ENCODE peak calls at places on chromosomes 3 and 15, in four cellular contexts. V is putamen, X is T-helper 9 cell, K is NCI-H1930. G is an unnamed sample.

GRCh38 chr3:186772281-186772885 is 11.0 kb upstream of the EIF4A2 start:
- DNase-seq in K (no peak), X (no peak), V (no peak), G (no peak)

GRCh38 chr3:41462103-41462691 is 262.9 kb downstream of the CTNNB1 start:
- DNase-seq in V (no peak), K (no peak), X (no peak), G (no peak)

GRCh38 chr3:49906004-49906860 is 2.6 kb upstream of the MST1R start:
- DNase-seq in X (peak), K (no peak), V (peak), G (peak)

GRCh38 chr15:70710714-70711113 is 52.6 kb downstream of the UACA start:
- DNase-seq in X (no peak), K (no peak), V (no peak), G (no peak)

GRCh38 chr3:1191061-1191460 is 98.2 kb downstream of the CNTN6 start:
- DNase-seq in V (no peak), K (no peak), X (no peak), G (no peak)

GRCh38 chr3:42608586-42608985 is 8.1 kb downstream of the NKTR start:
- DNase-seq in K (no peak), V (no peak), X (no peak), G (no peak)

GRCh38 chr3:129413687-129414506 is 14.5 kb downstream of the EFCAB12 start:
- DNase-seq in X (no peak), K (no peak), V (no peak), G (no peak)

GRCh38 chr3:197891-198491 is 1.4 kb downstream of the CHL1 start:
- DNase-seq in K (peak), X (no peak), V (no peak), G (no peak)

GRCh38 chr15:46260937-46261336 is 626.1 kb downstream of the SQOR start:
- DNase-seq in K (no peak), X (no peak), V (no peak), G (no peak)

GRCh38 chr3:130894873-130895330 is 1.0 kb downstream of the ATP2C1 start:
- DNase-seq in K (no peak), V (no peak), X (no peak), G (no peak)

GRCh38 chr15:47383102-47383501 is 334.2 kb upstream of the SEMA6D start:
- DNase-seq in V (no peak), X (no peak), K (no peak), G (no peak)

GRCh38 chr3:120846073-120846472 is 61.9 kb upstream of the STXBP5L start:
- DNase-seq in K (no peak), V (no peak), X (no peak), G (no peak)

GRCh38 chr15:27414168-27414870 is 443.3 kb downstream of the GABRG3 start:
- DNase-seq in V (no peak), K (no peak), X (no peak), G (no peak)

GRCh38 chr3:50512131-50512530 is 8.7 kb upstream of the CACNA2D2 start:
- DNase-seq in V (no peak), K (no peak), X (no peak), G (no peak)

GRCh38 chr3:54299169-54299935 is 177.0 kb downstream of the CACNA2D3 start:
- DNase-seq in X (no peak), V (no peak), K (no peak), G (no peak)

GRCh38 chr3:113148307-113148703 is 63.1 kb upstream of the BOC start:
- DNase-seq in K (no peak), V (no peak), X (no peak), G (no peak)

GRCh38 chr3:188594137-188594536 is 440.2 kb downstream of the LPP start:
- DNase-seq in K (no peak), V (peak), X (no peak), G (no peak)

GRCh38 chr3:192187485-192188051 is 539.8 kb downstream of the FGF12 start:
- DNase-seq in V (no peak), K (no peak), X (no peak), G (no peak)

GRCh38 chr15:40454904-40455391 is 14.2 kb downstream of the BAHD1 start:
- DNase-seq in V (no peak), K (no peak), X (no peak), G (no peak)

GRCh38 chr15:33442449-33442848 is 131.7 kb downstream of the RYR3 start:
- DNase-seq in V (no peak), X (no peak), K (peak), G (no peak)

GRCh38 chr3:188187055-188187454 is 33.1 kb downstream of the LPP start:
- DNase-seq in K (no peak), X (no peak), V (no peak), G (no peak)

GRCh38 chr15:38463893-38464292 is 10.0 kb downstream of the FAM98B start:
- DNase-seq in K (peak), X (no peak), V (no peak), G (no peak)

GRCh38 chr3:157107037-157107436 is 52.9 kb downstream of the CCNL1 start:
- DNase-seq in X (no peak), V (no peak), K (no peak), G (no peak)

GRCh38 chr3:146504546-146505197 is 35.3 kb upstream of the PLSCR2 start:
- DNase-seq in V (no peak), X (no peak), K (no peak), G (no peak)

GRCh38 chr3:149487598-149488197 is 13.2 kb downstream of the TM4SF4 start:
- DNase-seq in K (no peak), V (no peak), X (peak), G (peak)

GRCh38 chr3:144774897-144775296 is 803.3 kb downstream of the DIPK2A start:
- DNase-seq in K (no peak), X (no peak), V (no peak), G (no peak)

GRCh38 chr15:96311639-96312038 is 18.9 kb upstream of the NR2F2 start:
- DNase-seq in V (no peak), X (no peak), K (no peak), G (no peak)

GRCh38 chr15:99076555-99077308 is 28.1 kb upstream of the SYNM start:
- DNase-seq in X (no peak), K (peak), V (peak), G (peak)

GRCh38 chr15:70475921-70476320 is 287.4 kb downstream of the UACA start:
- DNase-seq in X (no peak), V (no peak), K (no peak), G (no peak)